ENCODE peak calls at places on chromosomes 16 and 17, in eight cellular contexts. F is right cardiac atrium, S is EL, Y is iris pigment epithelial cell, V is stomach, J is NCI-H1048, B is RPMI7951, L is ACHN. M is an unnamed sample.

GRCh38 chr16:12303649-12304048 is 327.1 kb downstream of the SNX29 start:
- DNase-seq in S (no peak), J (no peak), B (no peak), F (peak; percentile 66), L (no peak), V (no peak), Y (peak; percentile 43), M (no peak)

GRCh38 chr17:46818319-46818928 is at the start of gene WNT3:
- DNase-seq in B (no peak), J (no peak), Y (no peak), F (peak; percentile 58), L (peak; percentile 28), S (peak; percentile 32), V (no peak), M (no peak)

GRCh38 chr16:77582956-77583355 is 139.4 kb upstream of the NUDT7 start:
- DNase-seq in V (no peak), B (no peak), S (no peak), F (no peak), L (no peak), J (no peak), Y (no peak), M (no peak)

GRCh38 chr17:17545031-17545820 is 46.3 kb downstream of the PEMT start:
- DNase-seq in B (peak; percentile 4), Y (peak; percentile 60), S (peak; percentile 65), L (no peak), F (peak; percentile 88), V (no peak), J (no peak), M (peak; percentile 40)

GRCh38 chr16:56625943-56626654 is 518 bp downstream of the MT1E start:
- DNase-seq in F (peak; percentile 90), L (peak; percentile 55), Y (peak; percentile 92), S (peak; percentile 73), V (no peak), J (no peak), B (no peak), M (peak; percentile 66)

GRCh38 chr17:50157891-50158290 is 7.4 kb upstream of the PPP1R9B start:
- DNase-seq in B (no peak), L (no peak), Y (no peak), F (peak; percentile 6), S (no peak), V (no peak), J (no peak), M (no peak)

GRCh38 chr16:83952587-83952939 is 477 bp upstream of the OSGIN1 start:
- DNase-seq in V (peak; percentile 35), B (peak; percentile 84), L (no peak), S (no peak), Y (no peak), F (peak; percentile 74), J (no peak), M (no peak)

GRCh38 chr17:28710948-28711722 is 553 bp downstream of the PROCA1 start:
- DNase-seq in J (peak; percentile 79), F (peak; percentile 96), Y (peak; percentile 87), L (peak; percentile 90), V (peak; percentile 93), B (peak; percentile 88), S (peak; percentile 95), M (peak; percentile 76)

GRCh38 chr16:56874800-56875199 is 9.8 kb downstream of the SLC12A3 start:
- DNase-seq in L (no peak), Y (no peak), B (peak; percentile 90), S (peak; percentile 15), J (no peak), V (no peak), F (no peak), M (no peak)

GRCh38 chr17:71959129-71959528 is 161.7 kb upstream of the SOX9 start:
- DNase-seq in Y (peak; percentile 13), L (peak; percentile 25), B (peak; percentile 21), F (no peak), S (peak; percentile 25), J (no peak), V (no peak), M (no peak)

GRCh38 chr17:41917957-41918391 is 777 bp downstream of the ACLY start:
- DNase-seq in J (no peak), V (peak; percentile 64), L (peak; percentile 54), Y (peak; percentile 28), B (peak; percentile 47), F (peak; percentile 90), S (peak; percentile 58), M (peak; percentile 16)

GRCh38 chr16:67594956-67595355 is 32.6 kb downstream of the CTCF start:
- DNase-seq in L (no peak), B (no peak), S (peak; percentile 38), Y (peak; percentile 79), F (no peak), V (no peak), J (no peak), M (peak; percentile 52)

GRCh38 chr17:49616546-49617205 is 41.0 kb downstream of the NXPH3 start:
- DNase-seq in B (no peak), Y (no peak), S (no peak), L (no peak), F (peak; percentile 92), V (peak; percentile 52), J (no peak), M (no peak)

GRCh38 chr16:397736-398332 is 835 bp downstream of the NME4 start:
- DNase-seq in Y (peak; percentile 60), F (peak; percentile 90), J (no peak), L (peak; percentile 67), V (peak; percentile 82), S (peak; percentile 77), B (peak; percentile 58), M (peak; percentile 50)

GRCh38 chr17:44307387-44308186 is 814 bp upstream of the RUNDC3A start:
- DNase-seq in J (no peak), S (peak; percentile 37), F (no peak), Y (peak; percentile 23), L (peak; percentile 82), B (peak; percentile 45), V (no peak), M (no peak)

GRCh38 chr17:77126519-77126918 is 14.2 kb upstream of the SEC14L1 start:
- DNase-seq in B (no peak), J (no peak), S (no peak), L (no peak), F (no peak), Y (no peak), V (peak; percentile 83), M (no peak)

GRCh38 chr16:88772871-88773811 is 11.9 kb downstream of the PIEZO1 start:
- DNase-seq in S (peak; percentile 96), F (peak; percentile 84), B (peak; percentile 82), Y (peak; percentile 88), J (no peak), L (peak; percentile 65), V (no peak), M (peak; percentile 87)

GRCh38 chr17:63973930-63974593 is 1.3 kb upstream of the SCN4A start:
- DNase-seq in V (no peak), F (peak; percentile 30), S (peak; percentile 30), B (peak; percentile 58), L (peak; percentile 43), Y (no peak), J (no peak), M (no peak)

GRCh38 chr16:84610385-84610784 is 7.5 kb downstream of the COTL1 start:
- DNase-seq in F (no peak), L (no peak), V (no peak), Y (no peak), J (no peak), B (no peak), S (no peak), M (no peak)

GRCh38 chr17:65495255-65496060 is 66.0 kb downstream of the AXIN2 start:
- DNase-seq in L (no peak), V (no peak), B (no peak), S (no peak), F (no peak), J (no peak), Y (peak; percentile 4), M (no peak)

GRCh38 chr16:4499196-4499555 is 23.0 kb downstream of the HMOX2 start:
- DNase-seq in L (no peak), F (no peak), V (no peak), Y (no peak), S (no peak), B (no peak), J (no peak), M (no peak)

GRCh38 chr16:12087901-12088364 is 111.4 kb downstream of the SNX29 start:
- DNase-seq in L (no peak), V (peak; percentile 34), F (peak; percentile 65), B (no peak), J (no peak), Y (no peak), S (no peak), M (no peak)

GRCh38 chr16:70250748-70251650 is 741 bp downstream of the EXOSC6 start:
- DNase-seq in Y (peak; percentile 69), L (peak; percentile 58), S (peak; percentile 48), F (peak; percentile 72), B (peak; percentile 53), J (no peak), V (peak; percentile 52), M (peak; percentile 11)

GRCh38 chr16:75559564-75560372 is 3.7 kb upstream of the TMEM231 start:
- DNase-seq in F (peak; percentile 72), V (no peak), J (no peak), Y (peak; percentile 78), S (peak; percentile 19), B (peak; percentile 83), L (no peak), M (peak; percentile 72)

GRCh38 chr17:57016764-57017116 is 38.8 kb downstream of the SCPEP1 start:
- DNase-seq in L (no peak), S (peak; percentile 33), Y (peak; percentile 40), F (no peak), B (peak; percentile 65), V (no peak), J (no peak), M (peak; percentile 13)

GRCh38 chr17:5437721-5438317 is 1.1 kb downstream of the C1QBP start:
- DNase-seq in Y (peak; percentile 66), V (no peak), L (peak; percentile 52), J (no peak), F (no peak), B (peak; percentile 61), S (peak; percentile 87), M (peak; percentile 12)

GRCh38 chr17:67063146-67063545 is 18.8 kb downstream of the CACNG1 start:
- DNase-seq in Y (peak; percentile 3), S (peak; percentile 17), L (no peak), J (no peak), V (no peak), B (no peak), F (no peak), M (peak; percentile 5)

GRCh38 chr16:30838876-30839471 is 52.0 kb upstream of the ZNF629 start:
- DNase-seq in J (no peak), F (no peak), L (no peak), V (no peak), Y (no peak), B (no peak), S (no peak), M (no peak)

GRCh38 chr17:82545071-82545462 is 25.5 kb downstream of the FOXK2 start:
- DNase-seq in L (no peak), F (peak; percentile 61), J (no peak), S (no peak), B (no peak), Y (peak; percentile 42), V (no peak), M (peak; percentile 37)

GRCh38 chr16:30699615-30700099 is 686 bp downstream of the SRCAP start:
- DNase-seq in Y (no peak), B (no peak), V (no peak), J (no peak), F (no peak), S (no peak), L (no peak), M (no peak)

GRCh38 chr16:85437161-85438052 is 175.7 kb upstream of the GSE1 start:
- DNase-seq in L (no peak), J (no peak), B (no peak), V (peak; percentile 84), F (peak; percentile 78), Y (no peak), S (no peak), M (no peak)

GRCh38 chr17:30921544-30922196 is at the start of gene ADAP2:
- DNase-seq in F (peak; percentile 86), L (peak; percentile 73), V (peak; percentile 75), Y (peak; percentile 13), S (no peak), B (no peak), J (no peak), M (no peak)

GRCh38 chr16:964696-965395 is 5.9 kb downstream of the LMF1 start:
- DNase-seq in S (peak; percentile 58), V (no peak), B (no peak), Y (no peak), L (no peak), J (no peak), F (no peak), M (no peak)

GRCh38 chr16:67702130-67702529 is 17.0 kb downstream of the GFOD2 start:
- DNase-seq in F (no peak), V (no peak), S (no peak), Y (no peak), B (no peak), J (no peak), L (no peak), M (no peak)